ENCODE peak calls at places on chromosomes 13 and 19, in six cellular contexts. O, V, E, U, B and S are unnamed samples.

GRCh38 chr13:30638301-30638700 is 20.6 kb downstream of the USPL1 start:
- DNase-seq in E (no peak), O (no peak), V (no peak), U (no peak), B (no peak), S (no peak)

GRCh38 chr13:46627462-46627861 is 74.5 kb downstream of the LRCH1 start:
- DNase-seq in E (no peak), B (no peak), V (no peak), U (no peak), O (no peak), S (no peak)

GRCh38 chr13:77779461-77780272 is 82.2 kb downstream of the SLAIN1 start:
- DNase-seq in V (peak; percentile 22), B (peak; percentile 32), U (peak; percentile 55), E (peak; percentile 92), O (no peak), S (no peak)

GRCh38 chr13:23541221-23541620 is 29.0 kb upstream of the TNFRSF19 start:
- DNase-seq in B (no peak), V (no peak), O (no peak), E (no peak), U (peak; percentile 2), S (no peak)

GRCh38 chr13:47027797-47028437 is 131.1 kb upstream of the HTR2A start:
- DNase-seq in V (no peak), O (no peak), U (no peak), E (no peak), B (no peak), S (no peak)

GRCh38 chr13:22812793-22813192 is 368.0 kb upstream of the SGCG start:
- DNase-seq in E (no peak), U (no peak), V (no peak), O (no peak), B (no peak), S (no peak)

GRCh38 chr19:291561-292280 is 518 bp upstream of the PLPP2 start:
- DNase-seq in O (peak; percentile 54), U (no peak), V (peak; percentile 66), B (no peak), E (no peak), S (no peak)

GRCh38 chr13:77330009-77330471 is 3.1 kb upstream of the MYCBP2 start:
- DNase-seq in V (no peak), B (no peak), E (peak; percentile 58), U (no peak), O (no peak), S (no peak)

GRCh38 chr19:47430041-47430802 is 10.9 kb upstream of the MEIS3 start:
- DNase-seq in U (no peak), O (peak; percentile 70), E (peak; percentile 78), V (no peak), B (no peak), S (no peak)

GRCh38 chr13:37194428-37194861 is 89.0 kb upstream of the CSNK1A1L start:
- DNase-seq in V (no peak), E (no peak), O (no peak), B (no peak), U (peak; percentile 6), S (no peak)

GRCh38 chr19:58562126-58563033 is 4.0 kb upstream of the UBE2M start:
- DNase-seq in V (peak; percentile 35), B (no peak), U (no peak), O (peak; percentile 56), E (no peak), S (peak; percentile 75)

GRCh38 chr19:50202399-50202798 is 1.0 kb upstream of the MYH14 start:
- DNase-seq in V (no peak), E (no peak), U (no peak), O (no peak), B (no peak), S (no peak)

GRCh38 chr13:95564091-95564490 is 11.6 kb downstream of the CLDN10 start:
- DNase-seq in U (no peak), B (no peak), V (no peak), E (no peak), O (no peak), S (no peak)

GRCh38 chr13:75489502-75490263 is 7.7 kb upstream of the TBC1D4 start:
- DNase-seq in V (no peak), B (no peak), O (no peak), E (peak; percentile 75), U (peak; percentile 15), S (no peak)

GRCh38 chr13:27372896-27373295 is 51.5 kb upstream of the GTF3A start:
- DNase-seq in U (no peak), B (no peak), V (no peak), E (no peak), O (peak; percentile 41), S (no peak)

GRCh38 chr13:114107686-114108081 is 24.7 kb downstream of the RASA3 start:
- DNase-seq in U (peak; percentile 62), V (peak; percentile 68), B (no peak), E (no peak), O (peak; percentile 9), S (peak; percentile 9)

GRCh38 chr13:37539176-37539575 is 59.4 kb downstream of the POSTN start:
- DNase-seq in U (no peak), O (no peak), B (no peak), V (no peak), E (no peak), S (no peak)

GRCh38 chr19:43316591-43317319 is 36.7 kb upstream of the CD177 start:
- DNase-seq in O (peak; percentile 81), E (peak; percentile 4), B (peak; percentile 36), U (no peak), V (peak; percentile 26), S (no peak)

GRCh38 chr13:66933994-66934393 is 296.1 kb downstream of the PCDH9 start:
- DNase-seq in B (no peak), U (peak; percentile 46), O (no peak), E (no peak), V (no peak), S (no peak)

GRCh38 chr13:74570834-74571233 is 436.6 kb upstream of the KLF12 start:
- DNase-seq in B (no peak), E (no peak), U (peak; percentile 10), V (no peak), O (no peak), S (no peak)